ENCODE peak calls at places on chromosomes 13 and 19, in ten cellular contexts. C is adrenal gland; T is colonic mucosa; I is body of pancreas; J is SJCRH30; G is CD8-positive, alpha-beta T cell; F is gastrocnemius medialis; Y is AG04450; H is upper lobe of left lung; V is esophagus muscularis mucosa. P is an unnamed sample. For H3K27me3, the result is how much of the 10 kb centered on the place peaks cover.

GRCh38 chr13:29594310-29594709 is 1.2 kb downstream of the SLC7A1 start:
- DNase-seq in C (peak), T (peak), I (peak), J (peak), G (peak), F (no peak), Y (peak), H (peak), V (peak), P (no peak)

GRCh38 chr19:33673996-33674395 is 52.2 kb downstream of the CHST8 start:
- DNase-seq in C (no peak), T (no peak), I (no peak), J (no peak), G (peak), F (no peak), Y (no peak), H (no peak), V (no peak), P (no peak)

GRCh38 chr13:109381546-109382180 is 404.7 kb downstream of the IRS2 start:
- DNase-seq in C (no peak), T (no peak), I (no peak), J (no peak), G (no peak), F (no peak), Y (peak), H (no peak), V (peak), P (no peak)

GRCh38 chr19:28042516-28042915 is 1170.4 kb downstream of the UQCRFS1 start:
- DNase-seq in C (no peak), T (no peak), I (no peak), J (no peak), G (no peak), F (no peak), Y (no peak), H (no peak), V (peak), P (no peak)

GRCh38 chr13:75250526-75251183 is 231.3 kb downstream of the TBC1D4 start:
- DNase-seq in C (no peak), T (no peak), I (no peak), J (no peak), G (no peak), F (no peak), Y (peak), H (no peak), V (peak), P (no peak)

GRCh38 chr13:100490692-100491091 is 97.9 kb downstream of the GGACT start:
- DNase-seq in C (no peak), T (no peak), I (no peak), J (peak), G (no peak), F (no peak), Y (no peak), H (peak), V (no peak), P (no peak)

GRCh38 chr13:29569253-29570057 is 26.0 kb downstream of the SLC7A1 start:
- DNase-seq in C (no peak), T (peak), I (peak), J (no peak), G (no peak), F (no peak), Y (no peak), H (no peak), V (no peak), P (no peak)

GRCh38 chr19:3543150-3544053 is 4.4 kb downstream of the TEKTIP1 start:
- DNase-seq in C (peak), T (no peak), I (no peak), J (no peak), G (no peak), F (no peak), Y (no peak), H (no peak), V (no peak), P (peak)

GRCh38 chr13:97130201-97130600 is 91.9 kb upstream of the MBNL2 start:
- DNase-seq in C (no peak), T (no peak), I (no peak), J (no peak), G (no peak), F (no peak), Y (no peak), H (no peak), V (no peak), P (no peak)

GRCh38 chr19:41876847-41877489 is at the start of gene CD79A:
- DNase-seq in C (no peak), T (no peak), I (no peak), J (peak), G (no peak), F (no peak), Y (no peak), H (no peak), V (no peak), P (peak)

GRCh38 chr13:113047587-113047986 is 58.0 kb upstream of the F7 start:
- DNase-seq in C (no peak), T (no peak), I (no peak), J (no peak), G (no peak), F (no peak), Y (no peak), H (no peak), V (no peak), P (no peak)

GRCh38 chr19:29753934-29754305 is 38.9 kb upstream of the C19orf12 start:
- DNase-seq in C (no peak), T (no peak), I (no peak), J (no peak), G (no peak), F (no peak), Y (no peak), H (no peak), V (no peak), P (no peak)

GRCh38 chr19:29749450-29749849 is 34.4 kb upstream of the C19orf12 start:
- DNase-seq in C (no peak), T (no peak), I (no peak), J (no peak), G (no peak), F (no peak), Y (no peak), H (no peak), V (no peak), P (no peak)

GRCh38 chr19:29751932-29752331 is 36.9 kb upstream of the C19orf12 start:
- DNase-seq in C (no peak), T (no peak), I (no peak), J (no peak), G (no peak), F (no peak), Y (no peak), H (no peak), V (no peak), P (no peak)

GRCh38 chr19:29752450-29753025 is 37.5 kb upstream of the C19orf12 start:
- DNase-seq in C (peak), T (no peak), I (no peak), J (no peak), G (no peak), F (no peak), Y (no peak), H (no peak), V (no peak), P (no peak)

DNA sequence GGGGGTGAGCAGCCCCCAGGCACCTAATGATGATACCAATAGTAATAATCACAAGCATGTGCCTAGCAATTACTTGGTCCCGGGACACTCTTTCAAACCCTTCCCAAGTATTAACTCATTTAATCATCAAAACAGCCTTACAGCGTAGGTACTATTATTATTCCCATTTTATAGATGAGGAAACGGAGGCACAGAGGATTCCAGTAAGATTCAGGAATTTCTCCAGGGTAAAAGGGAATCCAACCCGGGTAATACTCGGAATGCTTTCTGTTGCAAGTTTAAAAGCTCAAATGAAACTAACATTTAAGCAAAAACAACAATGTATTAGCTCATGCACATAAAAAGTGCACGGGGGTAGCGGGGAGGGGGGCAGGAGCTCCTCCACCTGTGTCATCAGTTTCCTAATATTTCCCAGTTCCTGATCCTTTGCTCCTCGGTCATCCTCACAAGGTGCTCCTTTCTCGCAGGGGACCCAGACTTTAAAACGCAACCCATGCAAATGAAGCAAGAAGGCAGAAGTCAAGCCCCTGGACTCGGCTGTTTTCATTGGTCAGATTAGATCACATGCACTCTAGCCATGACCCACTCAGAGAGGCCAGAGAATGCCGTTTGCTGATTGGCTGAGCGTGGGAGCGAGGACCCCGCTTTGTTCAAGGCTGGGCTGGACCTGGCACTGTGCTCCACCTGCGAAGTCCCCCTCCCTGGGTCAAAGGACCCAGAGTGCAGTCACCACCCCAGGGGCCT is 38.3 kb upstream of the C19orf12 start:
- DNase-seq in C (no peak), T (no peak), I (no peak), J (no peak), G (no peak), F (no peak), Y (no peak), H (no peak), V (no peak), P (no peak)
- H3K4me3 ChIP-seq in C (no peak), T (no peak), I (no peak), J (no peak), G (no peak), F (no peak), Y (no peak), H (no peak), V (no peak), P (no peak)

DNA sequence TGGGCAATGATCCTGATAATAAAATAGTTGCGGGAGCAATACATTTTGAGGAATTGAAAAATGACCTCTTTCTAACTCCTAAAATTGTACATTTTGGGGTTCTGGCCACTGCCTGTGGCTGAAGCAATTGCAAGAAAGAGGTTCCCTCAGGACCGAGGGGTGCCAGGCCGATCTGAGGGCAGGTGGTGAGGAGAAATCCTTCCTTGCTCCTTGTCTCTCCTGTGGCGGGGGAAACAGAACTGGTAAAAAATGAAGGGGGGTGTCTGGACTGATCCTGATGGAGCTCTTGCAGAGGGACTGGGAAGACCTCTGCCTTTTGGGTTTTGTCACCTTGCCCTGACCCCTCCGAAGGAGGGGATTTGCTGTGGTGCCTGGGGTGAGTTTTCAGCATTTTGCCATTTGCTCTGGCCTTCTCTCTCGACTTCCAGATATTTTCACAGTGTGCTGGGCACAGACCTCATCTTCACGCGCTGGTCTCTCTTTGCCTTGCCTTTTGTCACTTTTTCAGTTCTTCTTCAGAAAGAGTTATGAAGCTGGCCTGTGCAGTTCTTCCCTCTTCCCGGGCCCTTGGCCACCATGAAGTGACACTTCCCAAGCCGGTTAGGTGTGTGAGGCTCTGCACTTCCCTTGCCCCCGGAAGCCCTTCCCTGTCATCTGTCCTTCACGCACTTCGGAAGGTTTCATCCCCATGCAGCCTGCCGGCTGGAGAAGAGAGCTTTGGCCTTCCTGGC is 22.2 kb downstream of the NFIX start:
- DNase-seq in C (no peak), T (no peak), I (no peak), J (no peak), G (no peak), F (peak), Y (no peak), H (no peak), V (no peak), P (no peak)
- H3K27me3 ChIP-seq in C (under half), T (under half), I (under half), J (under half), G (under half), F (under half), Y (under half), H (under half), V (under half), P (under half)

GRCh38 chr13:59447846-59448620 is 715.7 kb downstream of the DIAPH3 start:
- DNase-seq in C (no peak), T (no peak), I (no peak), J (peak), G (no peak), F (no peak), Y (peak), H (no peak), V (no peak), P (no peak)
- H3K4me3 ChIP-seq in C (no peak), T (no peak), I (no peak), J (no peak), G (no peak), F (no peak), Y (no peak), H (no peak), V (no peak), P (no peak)

GRCh38 chr13:78596701-78597550 is 6.4 kb downstream of the POU4F1 start:
- DNase-seq in C (no peak), T (no peak), I (no peak), J (no peak), G (no peak), F (no peak), Y (no peak), H (no peak), V (no peak), P (no peak)

GRCh38 chr13:78595819-78596700 is 7.3 kb downstream of the POU4F1 start:
- DNase-seq in C (no peak), T (no peak), I (no peak), J (no peak), G (no peak), F (no peak), Y (no peak), H (no peak), V (no peak), P (peak)

GRCh38 chr13:78593129-78593528 is 10.2 kb downstream of the POU4F1 start:
- DNase-seq in C (no peak), T (no peak), I (no peak), J (no peak), G (no peak), F (no peak), Y (no peak), H (no peak), V (no peak), P (no peak)

GRCh38 chr13:78593652-78594494 is 9.5 kb downstream of the POU4F1 start:
- DNase-seq in C (no peak), T (no peak), I (no peak), J (peak), G (no peak), F (no peak), Y (no peak), H (no peak), V (no peak), P (no peak)

GRCh38 chr13:78595458-78595818 is 7.9 kb downstream of the POU4F1 start:
- DNase-seq in C (no peak), T (no peak), I (no peak), J (no peak), G (no peak), F (no peak), Y (no peak), H (no peak), V (no peak), P (no peak)
- H3K27me3 ChIP-seq in C (half or more), T (half or more), I (half or more), J (under half), G (half or more), F (half or more), Y (half or more), H (under half), V (under half), P (under half)

P was measured in GM06990.